ENCODE peak calls at places on chromosomes 1 and 21, in five cellular contexts. B is HFFc6; M is AG09319; G is AG08395; O is stimulated activated CD8-positive, alpha-beta memory T cell treated with anti-CD3 and anti-CD28 coated beads, Interleukin-15, amount 100 ng/mL, for 4 hours. W is an unnamed sample.

GRCh38 chr1:181704556-181704955 is 221.2 kb downstream of the CACNA1E start:
- DNase-seq in M (no peak), O (no peak), B (no peak), G (no peak), W (no peak)

GRCh38 chr1:101820080-101820479 is 176.6 kb downstream of the OLFM3 start:
- DNase-seq in G (no peak), M (no peak), O (no peak), B (peak; percentile 2), W (no peak)

GRCh38 chr1:7847599-7847998 is 5.3 kb downstream of the UTS2 start:
- DNase-seq in G (peak; percentile 75), B (peak; percentile 88), M (peak; percentile 80), O (no peak), W (no peak)

GRCh38 chr1:201904579-201904978 is 15.9 kb downstream of the SHISA4 start:
- DNase-seq in G (peak; percentile 89), M (peak; percentile 92), B (peak; percentile 67), O (no peak), W (no peak)

GRCh38 chr1:36304521-36304920 is 1.6 kb upstream of the SH3D21 start:
- DNase-seq in O (no peak), M (no peak), B (no peak), G (no peak), W (no peak)

GRCh38 chr1:167533851-167534300 is 15.5 kb upstream of the CD247 start:
- DNase-seq in M (no peak), B (peak; percentile 24), G (peak; percentile 85), O (peak; percentile 29), W (peak; percentile 61)

GRCh38 chr1:71502026-71502425 is 421.2 kb upstream of the ZRANB2 start:
- DNase-seq in B (no peak), M (no peak), G (no peak), O (no peak), W (no peak)

GRCh38 chr21:16837319-16837718 is 675.5 kb upstream of the CXADR start:
- DNase-seq in G (peak; percentile 14), M (no peak), O (no peak), B (no peak), W (no peak)

GRCh38 chr1:36223373-36223995 is 759 bp upstream of the THRAP3 start:
- DNase-seq in G (peak; percentile 48), O (no peak), B (peak; percentile 65), M (no peak), W (peak; percentile 36)

GRCh38 chr1:203612932-203613682 is 13.5 kb upstream of the ATP2B4 start:
- DNase-seq in B (no peak), O (no peak), G (no peak), M (no peak), W (no peak)

GRCh38 chr1:2799811-2800663 is 1.5 kb downstream of the TTC34 start:
- DNase-seq in O (no peak), B (no peak), M (no peak), G (no peak), W (no peak)

GRCh38 chr1:184118051-184118450 is 66.5 kb downstream of the TSEN15 start:
- DNase-seq in G (peak; percentile 90), O (no peak), M (peak; percentile 71), B (peak; percentile 97), W (no peak)

GRCh38 chr1:158149577-158150269 is 31.0 kb upstream of the CD1D start:
- DNase-seq in B (peak; percentile 96), M (peak; percentile 91), O (peak; percentile 27), G (peak; percentile 99), W (peak; percentile 45)

GRCh38 chr1:172970186-172970585 is 80.6 kb downstream of the TNFSF18 start:
- DNase-seq in B (peak; percentile 52), M (no peak), O (no peak), G (peak; percentile 38), W (no peak)

GRCh38 chr1:42221952-42222606 is 57.5 kb upstream of the GUCA2A start:
- DNase-seq in M (no peak), G (no peak), O (no peak), B (peak; percentile 79), W (no peak)

GRCh38 chr1:225949041-225949440 is 8.0 kb upstream of the LEFTY2 start:
- DNase-seq in G (no peak), O (no peak), M (no peak), B (no peak), W (no peak)

GRCh38 chr1:243595527-243596206 is 254.4 kb downstream of the AKT3 start:
- DNase-seq in B (peak; percentile 58), M (no peak), O (no peak), G (no peak), W (no peak)

GRCh38 chr1:230268371-230269170 is 157.6 kb downstream of the PGBD5 start:
- DNase-seq in O (no peak), G (peak; percentile 90), M (peak; percentile 5), B (peak; percentile 64), W (no peak)

GRCh38 chr1:153790282-153790995 is 15.2 kb downstream of the SLC27A3 start:
- DNase-seq in M (peak; percentile 71), G (peak; percentile 83), B (peak; percentile 48), O (no peak), W (no peak)

GRCh38 chr21:39117571-39117970 is 65.7 kb downstream of the PSMG1 start:
- DNase-seq in G (no peak), M (no peak), B (no peak), O (no peak), W (no peak)

GRCh38 chr1:41892211-41892840 is 26.4 kb downstream of the HIVEP3 start:
- DNase-seq in M (no peak), G (no peak), B (no peak), O (no peak), W (no peak)

GRCh38 chr1:34825455-34826081 is 32.8 kb downstream of the GJA4 start:
- DNase-seq in G (no peak), B (no peak), M (no peak), O (no peak), W (no peak)

GRCh38 chr21:15755125-15755524 is 25.3 kb downstream of the USP25 start:
- DNase-seq in B (no peak), M (no peak), O (no peak), G (no peak), W (no peak)

GRCh38 chr1:247079141-247079874 is 697 bp upstream of the ZNF670 start:
- DNase-seq in M (no peak), O (no peak), G (no peak), B (no peak), W (no peak)

GRCh38 chr1:68011786-68012375 is 38.5 kb downstream of the DIRAS3 start:
- DNase-seq in M (no peak), B (no peak), O (no peak), G (peak; percentile 11), W (no peak)

GRCh38 chr21:32572574-32573420 is 12.5 kb downstream of the TCP10L start:
- DNase-seq in O (no peak), M (no peak), B (no peak), G (no peak), W (no peak)

GRCh38 chr1:91771717-91772116 is 114.2 kb downstream of the TGFBR3 start:
- DNase-seq in B (no peak), M (no peak), O (no peak), G (no peak), W (no peak)

GRCh38 chr1:246373828-246374569 is 133.1 kb downstream of the SMYD3 start:
- DNase-seq in B (no peak), G (no peak), O (no peak), M (no peak), W (no peak)

GRCh38 chr1:39566441-39567137 is 10.0 kb downstream of the PABPC4 start:
- DNase-seq in B (no peak), G (no peak), M (no peak), O (no peak), W (no peak)

GRCh38 chr1:59601811-59602210 is 212.9 kb upstream of the HOOK1 start:
- DNase-seq in M (no peak), O (no peak), G (no peak), B (no peak), W (no peak)

GRCh38 chr1:81836007-81836626 is 35.4 kb downstream of the ADGRL2 start:
- DNase-seq in B (no peak), O (no peak), G (no peak), M (no peak), W (no peak)